ENCODE peak calls at places on chromosomes 2 and 18, in six cellular contexts. One of them, this sample, is unnamed.

GRCh38 chr2:59933948-59934347 is 619.5 kb downstream of the BCL11A start:
- DNase-seq in endothelial cell of umbilical vein: no peak
- DNase-seq in HepG2: no peak
- DNase-seq in hepatocyte: no peak
- DNase-seq in neural progenitor cell: no peak
- DNase-seq in MM.1S: no peak
- DNase-seq in this sample: no peak

GRCh38 chr2:56713161-56713676 is 529.4 kb downstream of the CCDC85A start:
- DNase-seq in MM.1S: no peak
- DNase-seq in hepatocyte: no peak
- DNase-seq in neural progenitor cell: no peak
- DNase-seq in endothelial cell of umbilical vein: no peak
- DNase-seq in HepG2: no peak
- DNase-seq in this sample: peak; percentile 76

GRCh38 chr2:191571163-191571769 is 106.7 kb upstream of the NABP1 start:
- DNase-seq in hepatocyte: peak; percentile 29
- DNase-seq in endothelial cell of umbilical vein: peak; percentile 65
- DNase-seq in neural progenitor cell: peak; percentile 48
- DNase-seq in HepG2: no peak
- DNase-seq in MM.1S: peak; percentile 60
- DNase-seq in this sample: peak; percentile 75

GRCh38 chr2:3639653-3640052 is 18.3 kb upstream of the ALLC start:
- DNase-seq in endothelial cell of umbilical vein: no peak
- DNase-seq in hepatocyte: no peak
- DNase-seq in HepG2: no peak
- DNase-seq in neural progenitor cell: no peak
- DNase-seq in MM.1S: no peak
- DNase-seq in this sample: no peak

GRCh38 chr2:163554864-163555263 is 180.9 kb downstream of the FIGN start:
- DNase-seq in hepatocyte: no peak
- DNase-seq in HepG2: no peak
- DNase-seq in neural progenitor cell: no peak
- DNase-seq in MM.1S: no peak
- DNase-seq in endothelial cell of umbilical vein: no peak
- DNase-seq in this sample: no peak

GRCh38 chr2:239012228-239012627 is 164.3 kb downstream of the TWIST2 start:
- DNase-seq in neural progenitor cell: no peak
- DNase-seq in MM.1S: no peak
- DNase-seq in hepatocyte: no peak
- DNase-seq in endothelial cell of umbilical vein: no peak
- DNase-seq in HepG2: no peak
- DNase-seq in this sample: no peak

GRCh38 chr18:7566587-7567486 is at the start of gene PTPRM:
- DNase-seq in endothelial cell of umbilical vein: peak; percentile 77
- DNase-seq in neural progenitor cell: peak; percentile 94
- DNase-seq in HepG2: peak; percentile 47
- DNase-seq in MM.1S: peak; percentile 85
- DNase-seq in hepatocyte: peak; percentile 94
- DNase-seq in this sample: peak; percentile 3

GRCh38 chr18:79882522-79883241 is 68.8 kb downstream of the SLC66A2 start:
- DNase-seq in endothelial cell of umbilical vein: no peak
- DNase-seq in hepatocyte: no peak
- DNase-seq in neural progenitor cell: no peak
- DNase-seq in MM.1S: no peak
- DNase-seq in HepG2: no peak
- DNase-seq in this sample: no peak

GRCh38 chr2:42696987-42697386 is 66.9 kb downstream of the OXER1 start:
- DNase-seq in HepG2: no peak
- DNase-seq in MM.1S: no peak
- DNase-seq in endothelial cell of umbilical vein: no peak
- DNase-seq in hepatocyte: no peak
- DNase-seq in neural progenitor cell: no peak
- DNase-seq in this sample: no peak

GRCh38 chr2:9629222-9630000 is 1.4 kb downstream of the YWHAQ start:
- DNase-seq in hepatocyte: peak; percentile 42
- DNase-seq in MM.1S: peak; percentile 11
- DNase-seq in HepG2: no peak
- DNase-seq in endothelial cell of umbilical vein: peak; percentile 39
- DNase-seq in neural progenitor cell: peak; percentile 43
- DNase-seq in this sample: no peak

GRCh38 chr2:174024524-174025270 is 59.5 kb upstream of the SP3 start:
- DNase-seq in endothelial cell of umbilical vein: no peak
- DNase-seq in MM.1S: no peak
- DNase-seq in hepatocyte: peak; percentile 77
- DNase-seq in HepG2: no peak
- DNase-seq in neural progenitor cell: peak; percentile 80
- DNase-seq in this sample: peak; percentile 76

GRCh38 chr2:69059731-69060290 is 46.8 kb downstream of the ANTXR1 start:
- DNase-seq in hepatocyte: no peak
- DNase-seq in neural progenitor cell: no peak
- DNase-seq in endothelial cell of umbilical vein: no peak
- DNase-seq in MM.1S: no peak
- DNase-seq in HepG2: no peak
- DNase-seq in this sample: no peak

GRCh38 chr18:75228967-75229366 is 18.4 kb downstream of the TSHZ1 start:
- DNase-seq in MM.1S: no peak
- DNase-seq in hepatocyte: no peak
- DNase-seq in HepG2: no peak
- DNase-seq in endothelial cell of umbilical vein: no peak
- DNase-seq in neural progenitor cell: no peak
- DNase-seq in this sample: no peak
- H3K4me1 ChIP-seq in MM.1S: no peaks in the 10 kb centered on the region
- H3K4me1 ChIP-seq in hepatocyte: peaks cover 41% of the 10 kb centered on the region
- H3K4me1 ChIP-seq in HepG2: peaks cover 39% of the 10 kb centered on the region
- H3K4me1 ChIP-seq in endothelial cell of umbilical vein: peaks cover 43% of the 10 kb centered on the region
- H3K4me1 ChIP-seq in neural progenitor cell: peaks cover 3% of the 10 kb centered on the region
- H3K4me1 ChIP-seq in this sample: peaks cover 27% of the 10 kb centered on the region

DNA sequence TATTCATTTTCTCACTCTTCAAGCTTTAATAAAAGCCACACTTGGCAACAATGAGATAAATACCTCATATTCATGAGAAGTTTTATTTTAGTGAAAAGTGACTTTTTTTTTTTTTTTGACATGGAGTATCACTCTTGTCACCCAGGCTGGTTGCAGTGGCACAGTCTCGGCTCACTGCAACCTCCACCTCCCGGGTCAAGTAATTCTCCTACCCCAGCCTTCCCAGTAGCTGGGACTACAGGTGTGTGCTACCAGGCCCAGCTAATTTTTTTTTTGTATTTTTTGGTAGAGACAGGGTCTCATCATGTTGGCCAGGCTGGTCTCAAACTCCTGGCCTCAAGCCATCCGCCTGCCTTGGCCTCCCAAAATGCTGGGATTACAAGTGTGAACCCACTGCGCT is 47.0 kb downstream of the FRZB start:
- DNase-seq in hepatocyte: no peak
- DNase-seq in neural progenitor cell: no peak
- DNase-seq in endothelial cell of umbilical vein: no peak
- DNase-seq in MM.1S: no peak
- DNase-seq in HepG2: no peak
- DNase-seq in this sample: no peak
- H3K27ac ChIP-seq in hepatocyte: no peak overlapping the region
- H3K27ac ChIP-seq in neural progenitor cell: peak overlapping the region; percentile 96
- H3K27ac ChIP-seq in endothelial cell of umbilical vein: no peak overlapping the region
- H3K27ac ChIP-seq in MM.1S: no peak overlapping the region
- H3K27ac ChIP-seq in HepG2: no peak overlapping the region
- H3K27ac ChIP-seq in this sample: no peak overlapping the region

GRCh38 chr2:113828086-113828742 is 61.7 kb upstream of the ACTR3 start:
- DNase-seq in MM.1S: no peak
- DNase-seq in neural progenitor cell: no peak
- DNase-seq in hepatocyte: no peak
- DNase-seq in HepG2: no peak
- DNase-seq in endothelial cell of umbilical vein: no peak
- DNase-seq in this sample: no peak
- TF ChIP-seq EZH2 in MM.1S: no peak
- TF ChIP-seq EZH2 in neural progenitor cell: no peak
- TF ChIP-seq EZH2 in hepatocyte: no peak
- TF ChIP-seq EZH2 in HepG2: no peak
- TF ChIP-seq EZH2 in endothelial cell of umbilical vein: no peak
- TF ChIP-seq EZH2 in this sample: no peak

GRCh38 chr2:65296971-65297370 is 69.3 kb downstream of the ACTR2 start:
- DNase-seq in MM.1S: no peak
- DNase-seq in neural progenitor cell: no peak
- DNase-seq in endothelial cell of umbilical vein: no peak
- DNase-seq in HepG2: no peak
- DNase-seq in hepatocyte: no peak
- DNase-seq in this sample: no peak
- H3K4me1 ChIP-seq in MM.1S: peaks cover 21% of the 10 kb centered on the region
- H3K4me1 ChIP-seq in neural progenitor cell: peaks cover 42% of the 10 kb centered on the region
- H3K4me1 ChIP-seq in endothelial cell of umbilical vein: peaks cover 2% of the 10 kb centered on the region
- H3K4me1 ChIP-seq in HepG2: peaks cover 76% of the 10 kb centered on the region
- H3K4me1 ChIP-seq in hepatocyte: peaks cover 25% of the 10 kb centered on the region
- H3K4me1 ChIP-seq in this sample: peaks cover 15% of the 10 kb centered on the region

GRCh38 chr18:60049172-60049571 is 149.4 kb downstream of the PMAIP1 start:
- DNase-seq in MM.1S: no peak
- DNase-seq in neural progenitor cell: no peak
- DNase-seq in hepatocyte: no peak
- DNase-seq in HepG2: no peak
- DNase-seq in endothelial cell of umbilical vein: no peak
- DNase-seq in this sample: no peak

GRCh38 chr18:60059216-60059615 is 159.4 kb downstream of the PMAIP1 start:
- DNase-seq in MM.1S: no peak
- DNase-seq in neural progenitor cell: no peak
- DNase-seq in HepG2: no peak
- DNase-seq in hepatocyte: no peak
- DNase-seq in endothelial cell of umbilical vein: no peak
- DNase-seq in this sample: no peak

GRCh38 chr18:60050821-60051220 is 151.0 kb downstream of the PMAIP1 start:
- DNase-seq in MM.1S: no peak
- DNase-seq in endothelial cell of umbilical vein: no peak
- DNase-seq in hepatocyte: no peak
- DNase-seq in neural progenitor cell: no peak
- DNase-seq in HepG2: no peak
- DNase-seq in this sample: no peak

GRCh38 chr18:60053747-60054304 is 154.0 kb downstream of the PMAIP1 start:
- DNase-seq in hepatocyte: peak; percentile 88
- DNase-seq in MM.1S: no peak
- DNase-seq in HepG2: peak; percentile 60
- DNase-seq in endothelial cell of umbilical vein: peak; percentile 2
- DNase-seq in neural progenitor cell: peak; percentile 11
- DNase-seq in this sample: peak; percentile 46
- H3K27ac ChIP-seq in hepatocyte: peak overlapping the region; percentile 18
- H3K27ac ChIP-seq in MM.1S: no peak overlapping the region
- H3K27ac ChIP-seq in HepG2: no peak overlapping the region
- H3K27ac ChIP-seq in endothelial cell of umbilical vein: no peak overlapping the region
- H3K27ac ChIP-seq in neural progenitor cell: no peak overlapping the region
- H3K27ac ChIP-seq in this sample: no peak overlapping the region

DNA sequence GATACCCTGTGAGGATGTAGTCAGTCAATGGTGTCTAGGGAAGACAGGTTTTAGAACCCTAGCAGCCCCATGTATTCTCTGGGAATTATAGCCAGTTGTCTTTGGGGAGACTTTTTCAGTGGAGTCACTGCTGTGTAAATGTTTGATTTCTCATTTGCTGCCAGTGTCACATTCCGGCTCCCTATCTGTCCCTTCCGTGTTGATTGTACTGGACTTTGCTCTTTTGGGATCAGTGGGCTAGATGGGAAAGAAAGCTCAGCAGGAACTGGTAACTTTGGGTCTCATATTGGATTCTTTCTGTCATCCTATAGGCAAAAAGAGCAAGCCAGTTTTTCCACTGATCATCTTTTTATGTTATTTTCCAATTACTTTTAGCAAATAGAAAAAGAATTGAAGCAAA is 70.1 kb downstream of the GTF3C3 start:
- DNase-seq in HepG2: peak; percentile 92
- DNase-seq in MM.1S: no peak
- DNase-seq in neural progenitor cell: no peak
- DNase-seq in hepatocyte: peak; percentile 50
- DNase-seq in endothelial cell of umbilical vein: no peak
- DNase-seq in this sample: no peak
- TF ChIP-seq EZH2 in HepG2: no peak
- TF ChIP-seq EZH2 in MM.1S: no peak
- TF ChIP-seq EZH2 in neural progenitor cell: no peak
- TF ChIP-seq EZH2 in hepatocyte: no peak
- TF ChIP-seq EZH2 in endothelial cell of umbilical vein: no peak
- TF ChIP-seq EZH2 in this sample: no peak

DNA sequence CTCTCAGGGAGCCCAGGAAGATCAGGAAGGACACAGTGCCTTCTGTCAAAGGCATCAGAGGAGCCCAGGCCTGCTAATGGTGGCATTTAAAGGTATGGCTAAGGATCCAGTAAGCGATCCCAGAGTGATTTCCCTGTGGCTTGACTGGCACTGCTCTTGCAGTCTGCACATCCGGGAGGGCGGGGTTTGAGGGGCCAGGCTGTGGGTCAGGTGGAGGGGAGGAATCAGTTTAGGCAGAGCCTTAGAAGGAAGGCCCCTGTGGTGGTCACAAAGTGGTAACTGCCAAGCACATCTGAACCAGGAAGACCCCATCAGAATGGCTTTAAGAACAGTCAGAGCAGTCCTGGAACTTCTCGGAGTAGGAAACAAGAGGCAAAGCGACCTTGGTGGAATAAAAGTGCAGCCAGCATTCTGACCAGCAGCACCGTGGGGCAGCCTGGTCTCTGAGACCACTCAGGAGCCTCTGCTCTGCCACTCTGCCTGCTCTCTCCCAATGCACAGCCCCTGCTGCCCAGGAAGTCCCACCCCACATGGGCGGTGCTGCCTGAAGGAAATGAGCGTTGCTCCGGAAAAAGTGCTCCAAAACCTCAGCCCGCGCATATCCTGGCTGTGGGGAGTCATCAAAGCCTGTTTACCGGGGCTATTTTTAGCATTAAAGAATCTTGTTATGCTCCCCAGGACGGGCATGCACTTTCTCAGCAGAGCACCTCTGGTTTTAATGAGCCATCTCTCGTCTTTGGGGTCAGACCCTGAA is 54.4 kb downstream of the EPAS1 start:
- DNase-seq in neural progenitor cell: no peak
- DNase-seq in HepG2: no peak
- DNase-seq in hepatocyte: no peak
- DNase-seq in MM.1S: no peak
- DNase-seq in endothelial cell of umbilical vein: peak; percentile 95
- DNase-seq in this sample: no peak
- H3K4me1 ChIP-seq in neural progenitor cell: no peaks in the 10 kb centered on the region
- H3K4me1 ChIP-seq in HepG2: peaks cover 24% of the 10 kb centered on the region
- H3K4me1 ChIP-seq in hepatocyte: peaks cover 2% of the 10 kb centered on the region
- H3K4me1 ChIP-seq in MM.1S: peaks cover 19% of the 10 kb centered on the region
- H3K4me1 ChIP-seq in endothelial cell of umbilical vein: peaks cover 50% of the 10 kb centered on the region
- H3K4me1 ChIP-seq in this sample: no peaks in the 10 kb centered on the region

GRCh38 chr2:73902284-73902683 is 9.5 kb downstream of the ACTG2 start:
- DNase-seq in HepG2: no peak
- DNase-seq in hepatocyte: no peak
- DNase-seq in endothelial cell of umbilical vein: no peak
- DNase-seq in neural progenitor cell: no peak
- DNase-seq in MM.1S: no peak
- DNase-seq in this sample: no peak
- H3K27ac ChIP-seq in HepG2: no peak overlapping the region
- H3K27ac ChIP-seq in hepatocyte: no peak overlapping the region
- H3K27ac ChIP-seq in endothelial cell of umbilical vein: no peak overlapping the region
- H3K27ac ChIP-seq in neural progenitor cell: no peak overlapping the region
- H3K27ac ChIP-seq in MM.1S: no peak overlapping the region
- H3K27ac ChIP-seq in this sample: no peak overlapping the region

DNA sequence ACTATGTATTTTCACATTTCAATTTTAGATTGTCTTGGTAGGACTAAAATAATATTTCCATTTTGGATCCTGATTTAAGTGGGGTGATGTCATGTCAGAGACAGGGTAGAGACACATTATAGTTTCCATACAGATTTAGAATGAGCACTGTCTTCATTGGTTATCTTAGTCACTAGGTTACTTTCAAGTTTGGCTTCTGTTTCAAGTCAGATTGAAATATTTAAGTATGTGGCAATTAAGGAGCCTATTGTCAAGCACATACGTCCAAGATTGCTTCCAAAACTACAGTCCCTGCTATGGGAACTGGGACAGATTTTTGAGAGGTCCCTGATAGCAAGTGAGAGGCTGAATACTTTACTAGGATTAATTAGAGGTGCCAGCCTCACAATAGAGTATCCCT is 89.2 kb upstream of the FAM117B start:
- DNase-seq in MM.1S: no peak
- DNase-seq in HepG2: no peak
- DNase-seq in endothelial cell of umbilical vein: no peak
- DNase-seq in hepatocyte: no peak
- DNase-seq in neural progenitor cell: no peak
- DNase-seq in this sample: peak; percentile 11
- TF ChIP-seq EZH2 in MM.1S: no peak
- TF ChIP-seq EZH2 in HepG2: no peak
- TF ChIP-seq EZH2 in endothelial cell of umbilical vein: no peak
- TF ChIP-seq EZH2 in hepatocyte: no peak
- TF ChIP-seq EZH2 in neural progenitor cell: no peak
- TF ChIP-seq EZH2 in this sample: no peak

This sample was measured in A673.